ENCODE peak calls at places on chromosomes 5 and 9, in seven cellular contexts. D, L, F, R, N, J and U are unnamed samples.
A peak's percentile ranks its signal among the peaks of the same experiment; 100 is the strongest.

GRCh38 chr5:96509313-96509712 is 76.3 kb upstream of the PCSK1 start:
- DNase-seq in D (no peak), L (no peak), F (no peak), R (no peak), N (peak; percentile 15), J (no peak), U (no peak)

GRCh38 chr5:98735806-98736507 is 37.5 kb upstream of the RGMB start:
- DNase-seq in D (no peak), L (no peak), F (no peak), R (no peak), N (peak; percentile 75), J (no peak), U (no peak)

GRCh38 chr9:98331536-98332259 is 76.2 kb upstream of the TBC1D2 start:
- DNase-seq in D (no peak), L (no peak), F (no peak), R (no peak), N (no peak), J (no peak), U (no peak)

GRCh38 chr9:32136700-32137339 is 247.6 kb upstream of the ACO1 start:
- DNase-seq in D (no peak), L (no peak), F (no peak), R (no peak), N (no peak), J (no peak), U (no peak)

GRCh38 chr5:125274938-125275759 is 528.7 kb upstream of the ZNF608 start:
- DNase-seq in D (no peak), L (no peak), F (peak; percentile 29), R (no peak), N (no peak), J (no peak), U (no peak)

GRCh38 chr5:146137967-146138403 is 32.6 kb upstream of the PLAC8L1 start:
- DNase-seq in D (no peak), L (no peak), F (no peak), R (no peak), N (no peak), J (no peak), U (no peak)

GRCh38 chr5:115241881-115242642 is 20.6 kb downstream of the PGGT1B start:
- DNase-seq in D (no peak), L (no peak), F (no peak), R (no peak), N (no peak), J (no peak), U (no peak)

GRCh38 chr5:179409806-179410205 is 64.5 kb upstream of the ADAMTS2 start:
- DNase-seq in D (no peak), L (no peak), F (no peak), R (no peak), N (no peak), J (no peak), U (no peak)

GRCh38 chr5:87243161-87243877 is 24.4 kb upstream of the RASA1 start:
- DNase-seq in D (no peak), L (no peak), F (no peak), R (no peak), N (peak; percentile 88), J (no peak), U (no peak)

GRCh38 chr5:180799194-180799593 is 3.4 kb downstream of the MGAT1 start:
- DNase-seq in D (no peak), L (no peak), F (no peak), R (peak; percentile 61), N (no peak), J (no peak), U (no peak)

GRCh38 chr5:55445817-55446216 is 88.9 kb downstream of the PLPP1 start:
- DNase-seq in D (no peak), L (no peak), F (no peak), R (no peak), N (no peak), J (no peak), U (no peak)

GRCh38 chr5:141349917-141350619 is at the start of gene PCDHGB1:
- DNase-seq in D (peak; percentile 24), L (no peak), F (peak; percentile 13), R (peak; percentile 77), N (peak; percentile 69), J (no peak), U (peak; percentile 43)

GRCh38 chr9:112059145-112059979 is 115.7 kb downstream of the SUSD1 start:
- DNase-seq in D (no peak), L (no peak), F (no peak), R (no peak), N (peak; percentile 95), J (no peak), U (no peak)

GRCh38 chr9:123399803-123400378 is 43.9 kb downstream of the CRB2 start:
- DNase-seq in D (peak; percentile 50), L (no peak), F (no peak), R (peak; percentile 81), N (no peak), J (no peak), U (no peak)